ENCODE peak calls at places on chromosomes 13 and 19, in five cellular contexts. A, K, H, C and I are unnamed samples.

GRCh38 chr19:29527500-29528328 is 1.9 kb downstream of the VSTM2B start:
- DNase-seq in A (no peak), K (no peak), H (no peak), C (no peak), I (no peak)

GRCh38 chr19:34960103-34960805 is 3.8 kb downstream of the ZNF792 start:
- DNase-seq in A (peak), K (no peak), H (no peak), C (no peak), I (no peak)

GRCh38 chr19:33047422-33047821 is 17.3 kb downstream of the RHPN2 start:
- DNase-seq in A (no peak), K (peak), H (no peak), C (no peak), I (peak)

GRCh38 chr13:26695360-26695705 is 65.3 kb downstream of the GPR12 start:
- DNase-seq in A (no peak), K (no peak), H (no peak), C (no peak), I (no peak)

GRCh38 chr13:36259361-36260137 is 38.1 kb downstream of the CCDC169 start:
- DNase-seq in A (no peak), K (no peak), H (no peak), C (no peak), I (no peak)

GRCh38 chr19:53908106-53908932 is 759 bp upstream of the CACNG7 start:
- DNase-seq in A (peak), K (peak), H (peak), C (no peak), I (no peak)

GRCh38 chr13:99371956-99372355 is 64.8 kb upstream of the GPR183 start:
- DNase-seq in A (no peak), K (no peak), H (no peak), C (no peak), I (no peak)

GRCh38 chr13:20190481-20191310 is 2.0 kb downstream of the GJB2 start:
- DNase-seq in A (peak), K (no peak), H (no peak), C (peak), I (no peak)

GRCh38 chr19:41811036-41811435 is 14.6 kb downstream of the CEACAM3 start:
- DNase-seq in A (no peak), K (no peak), H (peak), C (no peak), I (no peak)

GRCh38 chr13:25771641-25772478 is 280.0 kb downstream of the SHISA2 start:
- DNase-seq in A (peak), K (no peak), H (no peak), C (no peak), I (no peak)

GRCh38 chr19:39119830-39120229 is 5.8 kb upstream of the PAK4 start:
- DNase-seq in A (no peak), K (no peak), H (no peak), C (no peak), I (no peak)

GRCh38 chr13:34942732-34943674 is 933 bp downstream of the NBEA start:
- DNase-seq in A (peak), K (peak), H (peak), C (peak), I (no peak)

GRCh38 chr19:53545271-53546065 is 7.5 kb downstream of the ZNF331 start:
- DNase-seq in A (peak), K (no peak), H (no peak), C (no peak), I (no peak)

GRCh38 chr13:43663474-43664090 is 123.2 kb downstream of the ENOX1 start:
- DNase-seq in A (peak), K (no peak), H (no peak), C (no peak), I (no peak)

GRCh38 chr13:48775285-48775684 is 121.6 kb downstream of the CYSLTR2 start:
- DNase-seq in A (peak), K (no peak), H (no peak), C (no peak), I (no peak)

GRCh38 chr13:34361528-34361927 is 543.6 kb downstream of the RFC3 start:
- DNase-seq in A (peak), K (no peak), H (no peak), C (no peak), I (no peak)

GRCh38 chr19:13843104-13843921 is 33.6 kb upstream of the NANOS3 start:
- DNase-seq in A (peak), K (peak), H (no peak), C (peak), I (peak)

GRCh38 chr19:34269968-34270621 is 15.7 kb downstream of the GARRE1 start:
- DNase-seq in A (peak), K (no peak), H (peak), C (peak), I (no peak)

GRCh38 chr13:97434417-97435296 is 688 bp downstream of the RAP2A start:
- DNase-seq in A (peak), K (peak), H (no peak), C (peak), I (peak)

GRCh38 chr13:106238690-106239089 is 296.8 kb downstream of the EFNB2 start:
- DNase-seq in A (no peak), K (no peak), H (no peak), C (no peak), I (no peak)

GRCh38 chr19:39199025-39199424 is 2.3 kb downstream of the NCCRP1 start:
- DNase-seq in A (peak), K (no peak), H (no peak), C (peak), I (no peak)

GRCh38 chr13:30339721-30340366 is 32.5 kb upstream of the KATNAL1 start:
- DNase-seq in A (no peak), K (no peak), H (no peak), C (no peak), I (no peak)

GRCh38 chr13:81582381-81582780 is 1241.5 kb upstream of the SPRY2 start:
- DNase-seq in A (no peak), K (no peak), H (no peak), C (no peak), I (no peak)

GRCh38 chr13:102620512-102620911 is 23.7 kb downstream of the TPP2 start:
- DNase-seq in A (no peak), K (no peak), H (no peak), C (no peak), I (no peak)

GRCh38 chr19:53254451-53255341 is at the start of gene ZNF677:
- DNase-seq in A (peak), K (peak), H (peak), C (no peak), I (peak)